ENCODE peak calls at places on chromosomes 3 and 15, in nine cellular contexts. Q is adrenal gland, D is IMR-90, R is H9, S is body of pancreas, Y is psoas muscle, K is left ventricle myocardium inferior, U is osteocyte, Z is cardiac muscle cell. M is an unnamed sample.
A peak's percentile ranks its signal among the peaks of the same experiment; 100 is the strongest.

GRCh38 chr3:148604270-148605085 is 93.2 kb upstream of the AGTR1 start:
- DNase-seq in K (peak; percentile 17), Q (no peak), D (peak; percentile 28), Y (peak; percentile 25), S (no peak), Z (peak; percentile 9), U (no peak), R (no peak), M (no peak)

GRCh38 chr3:34678580-34678979 is 880.1 kb downstream of the PDCD6IP start:
- DNase-seq in Y (no peak), D (no peak), Q (no peak), U (no peak), K (no peak), S (no peak), R (no peak), Z (no peak), M (no peak)

GRCh38 chr3:107130089-107130700 is 247.0 kb upstream of the CCDC54 start:
- DNase-seq in Z (no peak), Y (no peak), Q (no peak), R (no peak), U (no peak), K (no peak), D (no peak), S (no peak), M (no peak)

GRCh38 chr3:154273381-154273780 is 50.9 kb downstream of the DHX36 start:
- DNase-seq in D (no peak), Q (no peak), U (no peak), K (no peak), R (no peak), Y (no peak), Z (no peak), S (no peak), M (no peak)

GRCh38 chr3:122969585-122970453 is 57.7 kb downstream of the SEMA5B start:
- DNase-seq in U (no peak), D (peak; percentile 50), Q (no peak), Y (no peak), R (no peak), S (no peak), K (no peak), Z (peak; percentile 73), M (no peak)

GRCh38 chr15:75723171-75723846 is 10.7 kb upstream of the CSPG4 start:
- DNase-seq in D (no peak), R (no peak), K (no peak), S (no peak), Z (no peak), Q (no peak), U (no peak), Y (no peak), M (peak; percentile 5)

GRCh38 chr3:13841141-13841540 is 38.7 kb downstream of the WNT7A start:
- DNase-seq in Q (no peak), Z (no peak), U (no peak), K (no peak), R (no peak), Y (no peak), S (no peak), D (no peak), M (no peak)

GRCh38 chr3:15498461-15499214 is 22.9 kb downstream of the COLQ start:
- DNase-seq in K (no peak), Z (no peak), R (no peak), Y (peak; percentile 76), Q (no peak), D (no peak), S (no peak), U (no peak), M (peak; percentile 72)

GRCh38 chr3:134650431-134651346 is at the start of gene KY:
- DNase-seq in U (peak; percentile 84), R (peak; percentile 73), S (peak; percentile 24), K (peak; percentile 59), D (peak; percentile 26), Y (peak; percentile 54), Q (peak; percentile 61), Z (peak; percentile 60), M (peak; percentile 59)

GRCh38 chr3:136152176-136152843 is 43.8 kb downstream of the MSL2 start:
- DNase-seq in R (no peak), Y (no peak), Z (peak; percentile 29), D (no peak), S (no peak), K (no peak), Q (no peak), U (no peak), M (no peak)

GRCh38 chr15:22944651-22945050 is 35.5 kb downstream of the CYFIP1 start:
- DNase-seq in U (no peak), K (no peak), Z (no peak), R (no peak), S (peak; percentile 66), D (no peak), Y (no peak), Q (no peak), M (no peak)

GRCh38 chr3:29694331-29694730 is 413.5 kb downstream of the RBMS3 start:
- DNase-seq in K (no peak), S (no peak), Z (peak; percentile 36), D (no peak), Y (no peak), U (no peak), Q (no peak), R (no peak), M (no peak)

GRCh38 chr15:40441012-40441735 is 421 bp downstream of the BAHD1 start:
- DNase-seq in D (no peak), Q (peak; percentile 27), R (no peak), U (no peak), Z (no peak), K (no peak), S (no peak), Y (no peak), M (no peak)

GRCh38 chr15:55823191-55823670 is 80.3 kb upstream of the PRTG start:
- DNase-seq in Y (no peak), Q (no peak), S (no peak), D (peak; percentile 71), R (no peak), U (no peak), Z (peak; percentile 92), K (no peak), M (no peak)

GRCh38 chr3:195312714-195313113 is 41.8 kb upstream of the XXYLT1 start:
- DNase-seq in Z (no peak), D (no peak), K (no peak), U (no peak), Q (no peak), R (no peak), S (no peak), Y (no peak), M (no peak)

DNA sequence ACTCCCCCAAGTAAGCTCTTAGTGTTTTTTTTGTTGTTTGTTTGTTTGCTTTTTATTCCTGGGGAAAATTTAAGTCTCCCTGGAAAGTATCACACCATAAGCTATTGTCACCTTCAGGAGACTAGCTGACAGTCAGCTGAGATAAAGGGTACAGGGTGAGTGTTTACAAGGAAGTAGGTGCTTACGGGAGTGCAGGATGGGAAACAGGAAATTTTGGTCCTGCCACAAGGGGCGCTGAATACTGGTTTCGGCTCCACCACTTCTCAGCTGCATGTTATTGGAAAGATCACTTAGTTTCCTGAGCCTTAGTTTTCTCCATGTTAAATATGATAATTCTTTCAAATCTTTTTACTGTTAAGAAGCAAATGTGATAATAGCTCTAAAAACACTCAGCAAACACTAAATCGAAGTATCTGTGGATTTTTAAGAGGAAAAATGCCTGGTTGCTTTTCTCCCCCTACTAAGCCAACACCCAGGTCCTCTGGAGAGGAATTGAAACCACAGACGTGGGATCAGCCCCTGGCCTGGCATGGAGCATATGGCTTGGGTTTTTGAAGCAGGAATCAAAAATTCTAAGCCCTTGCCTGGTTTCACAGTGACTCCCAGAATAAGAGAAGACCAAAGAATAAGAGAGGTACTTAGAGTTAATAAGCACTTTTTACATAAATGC is 90.7 kb downstream of the SCN11A start:
- DNase-seq in Z (peak; percentile 54), U (no peak), R (peak; percentile 76), S (peak; percentile 72), K (no peak), Q (no peak), D (peak; percentile 41), Y (no peak), M (peak; percentile 20)
- TF ChIP-seq CTCF in Z (peak; percentile 89), U (peak; percentile 61), R (peak; percentile 87), S (peak; percentile 66), K (peak; percentile 71), Q (peak; percentile 51), D (peak; percentile 47), Y (peak; percentile 42), M (peak; percentile 68)

DNA sequence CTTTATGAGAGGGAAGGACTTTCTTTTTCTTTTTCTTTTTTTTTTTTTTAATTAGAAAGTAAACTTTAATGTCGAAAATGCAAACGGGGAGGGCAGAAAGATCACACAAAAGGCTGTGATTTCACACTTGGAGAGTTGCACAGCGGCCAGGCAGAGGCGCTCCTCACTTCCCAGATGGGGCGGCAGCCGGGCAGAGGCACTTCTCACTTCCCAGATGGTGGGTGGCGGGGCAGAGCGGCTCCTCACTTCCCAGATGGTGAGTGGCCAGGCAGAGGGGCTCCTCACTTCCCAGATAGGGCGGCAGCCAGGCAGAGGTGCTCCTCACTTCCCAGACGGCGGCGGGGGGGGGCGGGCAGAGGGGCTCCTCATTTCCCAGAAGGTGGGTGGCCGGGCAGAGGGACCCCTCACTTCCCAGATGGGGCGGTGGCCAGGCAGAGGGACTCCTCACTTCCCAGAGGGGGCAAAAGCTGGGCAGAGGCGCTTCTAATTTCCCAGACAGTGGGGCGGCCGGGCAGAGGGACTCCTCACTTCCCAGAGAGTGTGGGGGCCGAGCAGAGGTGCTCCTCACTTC is 88.6 kb downstream of the ATP2B2 start:
- DNase-seq in D (no peak), R (no peak), Q (no peak), Z (no peak), S (no peak), K (no peak), U (no peak), Y (no peak), M (no peak)
- TF ChIP-seq CTCF in D (no peak), R (no peak), Q (no peak), Z (no peak), S (no peak), K (no peak), U (no peak), Y (no peak), M (no peak)

GRCh38 chr3:132183811-132184210 is 133.4 kb upstream of the ACP3 start:
- DNase-seq in U (no peak), Q (no peak), R (no peak), D (no peak), S (no peak), K (no peak), Y (no peak), Z (no peak), M (no peak)

GRCh38 chr3:132174500-132174899 is 139.7 kb upstream of the CPNE4 start:
- DNase-seq in S (no peak), D (no peak), Q (no peak), K (no peak), R (no peak), Y (no peak), U (no peak), Z (peak; percentile 23), M (no peak)

GRCh38 chr3:132180337-132180791 is 136.8 kb upstream of the ACP3 start:
- DNase-seq in D (peak; percentile 66), S (no peak), Z (peak; percentile 75), Q (no peak), R (peak; percentile 39), Y (no peak), K (no peak), U (no peak), M (peak; percentile 18)
- TF ChIP-seq CTCF in D (peak; percentile 77), S (peak; percentile 46), Z (peak; percentile 61), Q (peak; percentile 31), R (peak; percentile 79), Y (peak; percentile 28), K (peak; percentile 54), U (peak; percentile 74), M (peak; percentile 70)

DNA sequence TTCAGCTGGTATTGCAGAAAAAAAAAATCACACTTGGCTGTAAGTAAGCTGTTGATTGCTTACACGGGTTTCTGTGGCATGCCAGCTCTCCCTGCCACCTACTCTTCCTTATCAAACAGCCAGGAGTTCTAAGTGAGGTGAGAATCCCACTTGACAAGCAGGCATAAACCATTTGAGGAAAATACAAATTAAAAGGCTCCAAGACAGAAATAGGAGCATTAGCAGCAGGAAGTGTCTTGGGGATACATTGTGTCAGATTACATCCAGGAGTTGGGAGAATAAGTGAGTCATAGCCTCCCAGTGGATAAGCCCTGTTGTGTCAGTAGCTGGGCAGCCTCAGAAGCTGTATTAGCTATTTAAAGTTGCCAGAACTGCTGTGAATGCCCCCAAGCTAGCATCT is 256.0 kb downstream of the CNTN4 start:
- DNase-seq in Z (peak; percentile 54), D (no peak), K (no peak), R (peak; percentile 43), U (no peak), Y (no peak), S (no peak), Q (no peak), M (peak; percentile 25)
- TF ChIP-seq CTCF in Z (no peak), D (no peak), K (peak; percentile 12), R (no peak), U (peak; percentile 13), Y (no peak), S (no peak), Q (no peak), M (no peak)